ENCODE peak calls at places on chromosomes 6 and 20, in ten cellular contexts. One of them, this sample, is unnamed.

GRCh38 chr6:52610745-52611355 is 34.0 kb upstream of the TRAM2 start:
- DNase-seq in esophagus squamous epithelium: no peak
- DNase-seq in left ventricle myocardium inferior: no peak
- DNase-seq in uterus: no peak
- DNase-seq in pancreas: no peak
- DNase-seq in heart left ventricle: no peak
- DNase-seq in heart right ventricle: no peak
- DNase-seq in ascending aorta: no peak
- DNase-seq in CD8-positive, alpha-beta T cell: no peak
- DNase-seq in endothelial cell of umbilical vein: no peak
- DNase-seq in this sample: no peak

GRCh38 chr20:56414842-56415765 is 3.0 kb downstream of the CASS4 start:
- DNase-seq in uterus: no peak
- DNase-seq in esophagus squamous epithelium: no peak
- DNase-seq in ascending aorta: no peak
- DNase-seq in left ventricle myocardium inferior: no peak
- DNase-seq in heart right ventricle: no peak
- DNase-seq in endothelial cell of umbilical vein: no peak
- DNase-seq in CD8-positive, alpha-beta T cell: no peak
- DNase-seq in heart left ventricle: no peak
- DNase-seq in pancreas: no peak
- DNase-seq in this sample: no peak

GRCh38 chr6:70134542-70134941 is 168.3 kb downstream of the COL9A1 start:
- DNase-seq in heart right ventricle: no peak
- DNase-seq in endothelial cell of umbilical vein: no peak
- DNase-seq in CD8-positive, alpha-beta T cell: no peak
- DNase-seq in ascending aorta: no peak
- DNase-seq in esophagus squamous epithelium: no peak
- DNase-seq in heart left ventricle: no peak
- DNase-seq in left ventricle myocardium inferior: no peak
- DNase-seq in uterus: no peak
- DNase-seq in pancreas: no peak
- DNase-seq in this sample: no peak

GRCh38 chr6:156347251-156348049 is 429.7 kb upstream of the ARID1B start:
- DNase-seq in endothelial cell of umbilical vein: peak
- DNase-seq in ascending aorta: no peak
- DNase-seq in esophagus squamous epithelium: no peak
- DNase-seq in uterus: no peak
- DNase-seq in heart right ventricle: no peak
- DNase-seq in left ventricle myocardium inferior: no peak
- DNase-seq in heart left ventricle: no peak
- DNase-seq in pancreas: no peak
- DNase-seq in CD8-positive, alpha-beta T cell: no peak
- DNase-seq in this sample: no peak

GRCh38 chr6:75488026-75488425 is 5.6 kb downstream of the FILIP1 start:
- DNase-seq in pancreas: no peak
- DNase-seq in heart left ventricle: no peak
- DNase-seq in esophagus squamous epithelium: no peak
- DNase-seq in ascending aorta: no peak
- DNase-seq in heart right ventricle: no peak
- DNase-seq in CD8-positive, alpha-beta T cell: no peak
- DNase-seq in left ventricle myocardium inferior: no peak
- DNase-seq in uterus: peak
- DNase-seq in endothelial cell of umbilical vein: peak
- DNase-seq in this sample: no peak

GRCh38 chr6:5425267-5425666 is 164.0 kb downstream of the FARS2 start:
- DNase-seq in uterus: no peak
- DNase-seq in heart right ventricle: no peak
- DNase-seq in heart left ventricle: no peak
- DNase-seq in endothelial cell of umbilical vein: no peak
- DNase-seq in CD8-positive, alpha-beta T cell: no peak
- DNase-seq in esophagus squamous epithelium: no peak
- DNase-seq in ascending aorta: no peak
- DNase-seq in left ventricle myocardium inferior: no peak
- DNase-seq in pancreas: no peak
- DNase-seq in this sample: no peak

GRCh38 chr20:33909331-33909921 is 84.3 kb upstream of the RALY start:
- DNase-seq in endothelial cell of umbilical vein: peak
- DNase-seq in ascending aorta: no peak
- DNase-seq in left ventricle myocardium inferior: no peak
- DNase-seq in uterus: no peak
- DNase-seq in pancreas: no peak
- DNase-seq in esophagus squamous epithelium: no peak
- DNase-seq in heart left ventricle: no peak
- DNase-seq in heart right ventricle: no peak
- DNase-seq in CD8-positive, alpha-beta T cell: no peak
- DNase-seq in this sample: no peak

GRCh38 chr6:96562886-96563285 is at the start of gene FHL5:
- DNase-seq in endothelial cell of umbilical vein: no peak
- DNase-seq in heart right ventricle: no peak
- DNase-seq in heart left ventricle: no peak
- DNase-seq in uterus: no peak
- DNase-seq in pancreas: no peak
- DNase-seq in left ventricle myocardium inferior: no peak
- DNase-seq in CD8-positive, alpha-beta T cell: no peak
- DNase-seq in ascending aorta: no peak
- DNase-seq in esophagus squamous epithelium: no peak
- DNase-seq in this sample: no peak

GRCh38 chr6:168189679-168190405 is 110.8 kb upstream of the FRMD1 start:
- DNase-seq in left ventricle myocardium inferior: no peak
- DNase-seq in pancreas: peak
- DNase-seq in ascending aorta: no peak
- DNase-seq in esophagus squamous epithelium: no peak
- DNase-seq in heart right ventricle: no peak
- DNase-seq in endothelial cell of umbilical vein: no peak
- DNase-seq in CD8-positive, alpha-beta T cell: no peak
- DNase-seq in heart left ventricle: no peak
- DNase-seq in uterus: peak
- DNase-seq in this sample: no peak

GRCh38 chr20:24838551-24839530 is 110.2 kb upstream of the CST7 start:
- DNase-seq in uterus: no peak
- DNase-seq in CD8-positive, alpha-beta T cell: no peak
- DNase-seq in ascending aorta: no peak
- DNase-seq in esophagus squamous epithelium: no peak
- DNase-seq in left ventricle myocardium inferior: no peak
- DNase-seq in heart right ventricle: no peak
- DNase-seq in pancreas: no peak
- DNase-seq in endothelial cell of umbilical vein: no peak
- DNase-seq in heart left ventricle: no peak
- DNase-seq in this sample: peak

GRCh38 chr20:18666803-18667460 is 79.1 kb downstream of the DTD1 start:
- DNase-seq in ascending aorta: no peak
- DNase-seq in CD8-positive, alpha-beta T cell: no peak
- DNase-seq in esophagus squamous epithelium: no peak
- DNase-seq in uterus: peak
- DNase-seq in pancreas: no peak
- DNase-seq in heart left ventricle: no peak
- DNase-seq in heart right ventricle: no peak
- DNase-seq in left ventricle myocardium inferior: no peak
- DNase-seq in endothelial cell of umbilical vein: no peak
- DNase-seq in this sample: no peak

DNA sequence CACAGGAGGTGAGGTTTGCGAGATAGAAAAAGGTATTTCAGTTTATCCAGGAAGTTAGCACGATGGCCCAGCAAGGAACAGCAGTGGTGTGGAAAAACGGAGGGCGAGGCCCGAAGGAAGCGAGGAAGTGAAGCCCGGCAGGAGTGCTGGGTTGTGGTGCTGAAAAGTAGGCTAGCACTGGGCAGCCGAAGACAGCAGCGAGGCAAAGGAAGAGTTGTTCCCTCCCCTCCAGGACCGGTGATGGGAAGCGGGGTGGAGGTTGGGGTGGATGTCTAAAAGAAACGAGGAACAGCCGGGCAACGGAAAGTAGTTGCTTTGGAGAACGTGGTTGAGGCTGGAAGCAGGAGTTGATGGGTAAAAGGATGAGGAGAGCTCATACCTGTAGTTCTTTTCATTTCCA is 1.4 kb downstream of the METTL24 start:
- DNase-seq in heart left ventricle: no peak
- DNase-seq in endothelial cell of umbilical vein: no peak
- DNase-seq in left ventricle myocardium inferior: no peak
- DNase-seq in uterus: peak
- DNase-seq in heart right ventricle: no peak
- DNase-seq in esophagus squamous epithelium: no peak
- DNase-seq in ascending aorta: no peak
- DNase-seq in pancreas: no peak
- DNase-seq in CD8-positive, alpha-beta T cell: no peak
- DNase-seq in this sample: no peak
- H3K4me3 ChIP-seq in heart left ventricle: peak
- H3K4me3 ChIP-seq in endothelial cell of umbilical vein: no peak
- H3K4me3 ChIP-seq in left ventricle myocardium inferior: no peak
- H3K4me3 ChIP-seq in uterus: peak
- H3K4me3 ChIP-seq in heart right ventricle: no peak
- H3K4me3 ChIP-seq in esophagus squamous epithelium: no peak
- H3K4me3 ChIP-seq in ascending aorta: peak
- H3K4me3 ChIP-seq in pancreas: no peak
- H3K4me3 ChIP-seq in CD8-positive, alpha-beta T cell: no peak
- H3K4me3 ChIP-seq in this sample: no peak

GRCh38 chr6:55282145-55282544 is 45.1 kb upstream of the GFRAL start:
- DNase-seq in left ventricle myocardium inferior: peak
- DNase-seq in heart right ventricle: no peak
- DNase-seq in esophagus squamous epithelium: no peak
- DNase-seq in pancreas: no peak
- DNase-seq in endothelial cell of umbilical vein: no peak
- DNase-seq in ascending aorta: no peak
- DNase-seq in heart left ventricle: no peak
- DNase-seq in CD8-positive, alpha-beta T cell: no peak
- DNase-seq in uterus: no peak
- DNase-seq in this sample: no peak

GRCh38 chr6:55281215-55281614 is 46.1 kb upstream of the GFRAL start:
- DNase-seq in left ventricle myocardium inferior: no peak
- DNase-seq in heart right ventricle: no peak
- DNase-seq in pancreas: no peak
- DNase-seq in CD8-positive, alpha-beta T cell: no peak
- DNase-seq in heart left ventricle: no peak
- DNase-seq in ascending aorta: no peak
- DNase-seq in esophagus squamous epithelium: no peak
- DNase-seq in uterus: no peak
- DNase-seq in endothelial cell of umbilical vein: no peak
- DNase-seq in this sample: no peak

GRCh38 chr6:55277628-55278003 is 49.7 kb upstream of the GFRAL start:
- DNase-seq in CD8-positive, alpha-beta T cell: no peak
- DNase-seq in heart right ventricle: no peak
- DNase-seq in uterus: no peak
- DNase-seq in pancreas: no peak
- DNase-seq in ascending aorta: no peak
- DNase-seq in esophagus squamous epithelium: no peak
- DNase-seq in endothelial cell of umbilical vein: no peak
- DNase-seq in heart left ventricle: no peak
- DNase-seq in left ventricle myocardium inferior: no peak
- DNase-seq in this sample: no peak

GRCh38 chr6:55276745-55277627 is 50.3 kb upstream of the GFRAL start:
- DNase-seq in endothelial cell of umbilical vein: peak
- DNase-seq in esophagus squamous epithelium: no peak
- DNase-seq in ascending aorta: no peak
- DNase-seq in heart left ventricle: peak
- DNase-seq in uterus: peak
- DNase-seq in pancreas: peak
- DNase-seq in CD8-positive, alpha-beta T cell: no peak
- DNase-seq in left ventricle myocardium inferior: peak
- DNase-seq in heart right ventricle: peak
- DNase-seq in this sample: peak
- TF ChIP-seq CTCF in endothelial cell of umbilical vein: peak
- TF ChIP-seq CTCF in esophagus squamous epithelium: peak
- TF ChIP-seq CTCF in ascending aorta: peak
- TF ChIP-seq CTCF in heart left ventricle: peak
- TF ChIP-seq CTCF in uterus: peak
- TF ChIP-seq CTCF in pancreas: no peak
- TF ChIP-seq CTCF in CD8-positive, alpha-beta T cell: no peak
- TF ChIP-seq CTCF in left ventricle myocardium inferior: peak
- TF ChIP-seq CTCF in heart right ventricle: peak
- TF ChIP-seq CTCF in this sample: peak

GRCh38 chr20:46810442-46811327 is 84.0 kb upstream of the EYA2 start:
- DNase-seq in left ventricle myocardium inferior: no peak
- DNase-seq in endothelial cell of umbilical vein: no peak
- DNase-seq in pancreas: no peak
- DNase-seq in CD8-positive, alpha-beta T cell: no peak
- DNase-seq in uterus: no peak
- DNase-seq in heart left ventricle: no peak
- DNase-seq in ascending aorta: no peak
- DNase-seq in esophagus squamous epithelium: no peak
- DNase-seq in heart right ventricle: no peak
- DNase-seq in this sample: no peak
- H3K4me3 ChIP-seq in left ventricle myocardium inferior: no peak
- H3K4me3 ChIP-seq in endothelial cell of umbilical vein: no peak
- H3K4me3 ChIP-seq in pancreas: no peak
- H3K4me3 ChIP-seq in CD8-positive, alpha-beta T cell: no peak
- H3K4me3 ChIP-seq in uterus: no peak
- H3K4me3 ChIP-seq in heart left ventricle: no peak
- H3K4me3 ChIP-seq in ascending aorta: no peak
- H3K4me3 ChIP-seq in esophagus squamous epithelium: peak
- H3K4me3 ChIP-seq in heart right ventricle: no peak
- H3K4me3 ChIP-seq in this sample: no peak

DNA sequence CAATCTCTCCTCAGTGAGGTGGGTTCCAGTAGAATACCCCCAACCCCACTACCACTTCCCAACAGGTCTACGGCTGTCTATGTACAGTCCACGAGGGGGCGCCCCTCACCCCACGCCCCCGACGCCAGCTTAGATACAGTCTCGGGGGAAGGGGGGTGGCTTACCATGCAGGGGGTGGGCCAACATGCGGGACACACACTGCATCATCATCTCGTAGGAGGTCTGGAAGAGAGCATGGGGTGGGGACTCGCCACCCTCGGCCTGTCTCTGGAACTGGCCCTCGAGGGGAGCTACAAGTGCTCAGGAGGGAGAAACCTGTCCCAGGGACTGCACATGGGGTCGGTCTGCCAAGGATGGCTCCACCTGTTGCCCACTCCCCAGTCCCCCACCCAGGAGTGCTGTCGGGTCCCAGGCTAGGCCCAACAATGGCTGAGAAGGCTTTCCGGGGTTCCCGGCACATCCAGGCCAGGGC is 8.5 kb downstream of the MTCH1 start:
- DNase-seq in heart left ventricle: no peak
- DNase-seq in ascending aorta: no peak
- DNase-seq in heart right ventricle: no peak
- DNase-seq in left ventricle myocardium inferior: no peak
- DNase-seq in pancreas: no peak
- DNase-seq in uterus: no peak
- DNase-seq in esophagus squamous epithelium: no peak
- DNase-seq in endothelial cell of umbilical vein: no peak
- DNase-seq in CD8-positive, alpha-beta T cell: no peak
- DNase-seq in this sample: peak
- TF ChIP-seq CTCF in heart left ventricle: peak
- TF ChIP-seq CTCF in ascending aorta: no peak
- TF ChIP-seq CTCF in heart right ventricle: peak
- TF ChIP-seq CTCF in left ventricle myocardium inferior: peak
- TF ChIP-seq CTCF in pancreas: peak
- TF ChIP-seq CTCF in uterus: no peak
- TF ChIP-seq CTCF in esophagus squamous epithelium: no peak
- TF ChIP-seq CTCF in endothelial cell of umbilical vein: peak
- TF ChIP-seq CTCF in CD8-positive, alpha-beta T cell: peak
- TF ChIP-seq CTCF in this sample: peak

DNA sequence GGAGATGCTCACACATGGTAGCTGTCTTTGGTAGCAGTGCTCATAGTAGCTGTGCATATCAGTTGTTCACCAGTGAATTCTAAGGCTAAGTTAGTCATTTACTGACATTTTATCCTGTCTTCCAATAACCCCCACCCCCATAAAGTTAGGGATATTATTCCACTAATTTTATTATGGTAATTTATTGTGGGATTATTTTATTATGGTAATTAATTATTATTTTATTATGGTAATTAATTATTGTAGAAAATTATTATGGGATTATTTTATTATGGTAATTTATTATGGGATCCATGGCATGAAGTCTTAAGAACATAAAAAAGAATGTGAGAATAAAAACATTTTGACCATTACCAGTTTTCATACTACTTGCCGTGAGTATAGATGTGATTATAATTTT is 406.5 kb downstream of the LAMA2 start:
- DNase-seq in heart left ventricle: no peak
- DNase-seq in pancreas: no peak
- DNase-seq in left ventricle myocardium inferior: no peak
- DNase-seq in endothelial cell of umbilical vein: no peak
- DNase-seq in uterus: no peak
- DNase-seq in esophagus squamous epithelium: no peak
- DNase-seq in heart right ventricle: no peak
- DNase-seq in ascending aorta: no peak
- DNase-seq in CD8-positive, alpha-beta T cell: no peak
- DNase-seq in this sample: no peak
- H3K4me3 ChIP-seq in heart left ventricle: no peak
- H3K4me3 ChIP-seq in pancreas: no peak
- H3K4me3 ChIP-seq in left ventricle myocardium inferior: no peak
- H3K4me3 ChIP-seq in endothelial cell of umbilical vein: no peak
- H3K4me3 ChIP-seq in uterus: no peak
- H3K4me3 ChIP-seq in esophagus squamous epithelium: no peak
- H3K4me3 ChIP-seq in heart right ventricle: no peak
- H3K4me3 ChIP-seq in ascending aorta: no peak
- H3K4me3 ChIP-seq in CD8-positive, alpha-beta T cell: no peak
- H3K4me3 ChIP-seq in this sample: no peak